ENCODE peak calls at places on chromosomes 11 and 22, in nine cellular contexts. L is Peyer's patch; H is HCT116; A is breast epithelium; Q is CD8-positive, alpha-beta memory T cell; E is uterus; W is CD4-positive, CD25-positive, alpha-beta regulatory T cell; D is SK-N-SH; M is colonic mucosa. P is an unnamed sample. For H3K4me1 and H3K36me3, the result is how much of the 10 kb centered on the place peaks cover.

GRCh38 chr22:38305481-38306448 is 11.5 kb downstream of the CSNK1E start:
- DNase-seq in D (no peak), A (no peak), Q (no peak), M (peak), L (peak), E (no peak), H (no peak), W (peak), P (no peak)

GRCh38 chr22:32589007-32589406 is 114.4 kb downstream of the FBXO7 start:
- DNase-seq in W (no peak), Q (no peak), L (no peak), A (no peak), D (no peak), M (no peak), H (no peak), E (no peak), P (no peak)

GRCh38 chr11:94754335-94754734 is 13.8 kb upstream of the AMOTL1 start:
- DNase-seq in L (no peak), M (no peak), D (no peak), E (no peak), H (no peak), W (no peak), A (no peak), Q (no peak), P (no peak)

GRCh38 chr22:20268350-20269012 is 363 bp upstream of the RTN4R start:
- DNase-seq in D (peak), A (no peak), E (peak), L (peak), Q (peak), H (peak), M (peak), W (peak), P (peak)

GRCh38 chr22:50313600-50313999 is 6.2 kb upstream of the PLXNB2 start:
- DNase-seq in H (no peak), D (peak), Q (no peak), W (no peak), A (no peak), M (no peak), L (peak), E (no peak), P (no peak)

GRCh38 chr11:113392522-113392921 is 4.9 kb downstream of the ANKK1 start:
- DNase-seq in H (no peak), D (no peak), A (no peak), L (no peak), E (no peak), Q (no peak), M (no peak), W (no peak), P (no peak)

GRCh38 chr11:12565406-12565805 is 108.8 kb upstream of the TEAD1 start:
- DNase-seq in W (no peak), H (no peak), L (no peak), A (no peak), E (no peak), D (no peak), Q (no peak), M (no peak), P (no peak)

GRCh38 chr11:118785362-118785761 is 5.6 kb downstream of the DDX6 start:
- DNase-seq in L (no peak), A (no peak), D (no peak), Q (no peak), M (no peak), E (no peak), W (no peak), H (no peak), P (no peak)

GRCh38 chr22:24156146-24156914 is 25.0 kb upstream of the SUSD2 start:
- DNase-seq in Q (peak), M (peak), H (no peak), L (peak), W (peak), D (peak), A (no peak), E (no peak), P (peak)

GRCh38 chr11:93743316-93743715 is 1.8 kb downstream of the C11orf54 start:
- DNase-seq in H (no peak), D (no peak), M (peak), Q (no peak), L (no peak), E (no peak), A (no peak), W (no peak), P (no peak)

GRCh38 chr22:40210814-40211213 is 33.1 kb downstream of the TNRC6B start:
- DNase-seq in Q (no peak), L (no peak), M (no peak), W (no peak), A (no peak), D (no peak), H (no peak), E (no peak), P (no peak)
- H3K4me1 ChIP-seq in Q (half or more), L (under half), M (under half), W (under half), A (under half), D (under half), H (under half), E (under half), P (under half)

GRCh38 chr22:45703758-45704157 is 32.1 kb downstream of the ATXN10 start:
- DNase-seq in M (no peak), L (no peak), A (no peak), Q (no peak), D (no peak), H (no peak), W (no peak), E (no peak), P (no peak)

GRCh38 chr22:45709004-45709739 is 37.5 kb downstream of the ATXN10 start:
- DNase-seq in D (peak), E (no peak), W (no peak), Q (no peak), L (no peak), H (no peak), A (no peak), M (no peak), P (peak)

GRCh38 chr22:45707605-45708004 is 36.0 kb downstream of the ATXN10 start:
- DNase-seq in W (no peak), A (no peak), Q (no peak), D (no peak), L (no peak), E (no peak), H (no peak), M (no peak), P (no peak)

GRCh38 chr22:45708145-45708544 is 36.5 kb downstream of the ATXN10 start:
- DNase-seq in E (no peak), W (no peak), Q (no peak), H (no peak), M (no peak), D (no peak), A (no peak), L (no peak), P (no peak)

DNA sequence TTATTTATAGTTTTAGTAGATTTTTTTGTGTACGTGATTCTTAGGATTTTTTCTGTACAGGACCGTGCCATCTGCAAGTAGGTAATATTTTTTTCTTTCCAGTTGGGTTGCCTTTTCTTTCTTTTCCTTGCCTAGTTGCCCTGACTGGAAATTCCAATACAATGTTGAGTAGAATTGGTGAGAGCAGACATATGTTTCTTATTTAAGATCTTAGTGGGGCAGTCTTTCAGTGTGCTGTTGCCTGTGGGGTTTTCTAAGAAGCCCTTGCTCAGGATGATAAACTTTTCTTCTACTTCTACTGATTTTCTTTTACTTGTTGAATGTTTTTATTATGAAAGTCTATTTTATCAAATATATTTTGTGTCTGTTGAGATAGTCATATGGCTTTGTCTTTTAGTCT is 33.0 kb downstream of the ATXN10 start:
- DNase-seq in W (no peak), Q (no peak), M (no peak), L (no peak), A (no peak), D (no peak), E (no peak), H (no peak), P (no peak)
- H3K36me3 ChIP-seq in W (half or more), Q (under half), M (under half), L (under half), A (under half), D (half or more), E (under half), H (under half), P (half or more)

GRCh38 chr11:73381589-73381988 is 5.4 kb downstream of the RELT start:
- DNase-seq in A (no peak), W (no peak), L (no peak), M (no peak), Q (no peak), D (no peak), E (no peak), H (no peak), P (no peak)
- H3K4me1 ChIP-seq in A (under half), W (half or more), L (half or more), M (under half), Q (under half), D (under half), E (under half), H (under half), P (under half)

DNA sequence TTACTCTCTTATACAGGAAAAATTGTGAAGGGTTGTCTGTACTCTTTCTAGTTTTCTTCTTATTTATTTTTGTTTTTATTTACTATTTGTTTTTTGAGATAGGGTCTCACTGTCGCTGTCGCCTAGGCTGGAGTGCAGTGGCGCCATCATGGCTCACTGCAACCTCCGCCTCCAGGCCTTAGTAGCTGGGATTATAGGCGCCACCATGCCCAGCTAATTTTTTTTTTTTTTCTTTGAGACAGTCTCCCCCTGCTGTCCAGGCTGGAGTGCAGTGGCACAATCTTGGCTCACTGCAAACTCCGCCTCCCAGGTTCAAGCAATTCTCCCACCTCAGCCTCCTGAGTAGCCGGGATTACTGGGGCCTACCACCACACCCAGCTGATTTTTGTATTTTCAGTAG is 18.4 kb downstream of the CUL5 start:
- DNase-seq in E (no peak), M (no peak), D (no peak), W (no peak), H (no peak), L (no peak), Q (no peak), A (no peak), P (no peak)
- H3K36me3 ChIP-seq in E (under half), M (under half), D (under half), W (under half), H (under half), L (under half), Q (under half), A (under half), P (under half)